ENCODE peak calls at places on chromosomes 4 and X, in ten cellular contexts. One of them, this sample, is unnamed.

GRCh38 chrX:155682834-155683233 is 70.1 kb upstream of the TMLHE start:
- DNase-seq in A172: no peak
- DNase-seq in iPS DF 6.9: no peak
- DNase-seq in nephron progenitor cell: no peak
- DNase-seq in stimulated activated effector memory CD8-positive, alpha-beta T cell treated with anti-CD3 and anti-CD28 coated beads, Interleukin-12 subunit alpha, Interleukin-12 subunit beta, amount 100 ng/mL, for 72 hours: no peak
- DNase-seq in AG04450: no peak
- DNase-seq in activated T-helper 9 cell treated with anti-CD3 and anti-CD28 coated beads, Interleukin-2, amount 50 U/mL, for 16 hours: no peak
- DNase-seq in aorta: no peak
- DNase-seq in HuH-7: no peak
- DNase-seq in activated CD4-positive, CD25-positive, alpha-beta regulatory T cell treated with anti-CD3 and anti-CD28 coated beads, Interleukin-2, amount 50 U/mL, for 72 hours: no peak
- DNase-seq in this sample: no peak

GRCh38 chr4:8261851-8262535 is 7.6 kb upstream of the HTRA3 start:
- DNase-seq in A172: no peak
- DNase-seq in iPS DF 6.9: no peak
- DNase-seq in nephron progenitor cell: no peak
- DNase-seq in stimulated activated effector memory CD8-positive, alpha-beta T cell treated with anti-CD3 and anti-CD28 coated beads, Interleukin-12 subunit alpha, Interleukin-12 subunit beta, amount 100 ng/mL, for 72 hours: no peak
- DNase-seq in AG04450: no peak
- DNase-seq in activated T-helper 9 cell treated with anti-CD3 and anti-CD28 coated beads, Interleukin-2, amount 50 U/mL, for 16 hours: no peak
- DNase-seq in aorta: no peak
- DNase-seq in HuH-7: no peak
- DNase-seq in activated CD4-positive, CD25-positive, alpha-beta regulatory T cell treated with anti-CD3 and anti-CD28 coated beads, Interleukin-2, amount 50 U/mL, for 72 hours: no peak
- DNase-seq in this sample: no peak

GRCh38 chr4:62548108-62548524 is 1348.0 kb downstream of the ADGRL3 start:
- DNase-seq in A172: peak
- DNase-seq in iPS DF 6.9: peak
- DNase-seq in nephron progenitor cell: no peak
- DNase-seq in stimulated activated effector memory CD8-positive, alpha-beta T cell treated with anti-CD3 and anti-CD28 coated beads, Interleukin-12 subunit alpha, Interleukin-12 subunit beta, amount 100 ng/mL, for 72 hours: no peak
- DNase-seq in AG04450: no peak
- DNase-seq in activated T-helper 9 cell treated with anti-CD3 and anti-CD28 coated beads, Interleukin-2, amount 50 U/mL, for 16 hours: no peak
- DNase-seq in aorta: peak
- DNase-seq in HuH-7: no peak
- DNase-seq in activated CD4-positive, CD25-positive, alpha-beta regulatory T cell treated with anti-CD3 and anti-CD28 coated beads, Interleukin-2, amount 50 U/mL, for 72 hours: no peak
- DNase-seq in this sample: no peak

GRCh38 chr4:144355809-144356757 is 215.6 kb upstream of the GYPA start:
- DNase-seq in A172: peak
- DNase-seq in iPS DF 6.9: no peak
- DNase-seq in nephron progenitor cell: peak
- DNase-seq in stimulated activated effector memory CD8-positive, alpha-beta T cell treated with anti-CD3 and anti-CD28 coated beads, Interleukin-12 subunit alpha, Interleukin-12 subunit beta, amount 100 ng/mL, for 72 hours: no peak
- DNase-seq in AG04450: peak
- DNase-seq in activated T-helper 9 cell treated with anti-CD3 and anti-CD28 coated beads, Interleukin-2, amount 50 U/mL, for 16 hours: no peak
- DNase-seq in aorta: peak
- DNase-seq in HuH-7: no peak
- DNase-seq in activated CD4-positive, CD25-positive, alpha-beta regulatory T cell treated with anti-CD3 and anti-CD28 coated beads, Interleukin-2, amount 50 U/mL, for 72 hours: no peak
- DNase-seq in this sample: peak

GRCh38 chr4:151674804-151675290 is 86.0 kb downstream of the GATB start:
- DNase-seq in A172: no peak
- DNase-seq in iPS DF 6.9: peak
- DNase-seq in nephron progenitor cell: peak
- DNase-seq in stimulated activated effector memory CD8-positive, alpha-beta T cell treated with anti-CD3 and anti-CD28 coated beads, Interleukin-12 subunit alpha, Interleukin-12 subunit beta, amount 100 ng/mL, for 72 hours: no peak
- DNase-seq in AG04450: no peak
- DNase-seq in activated T-helper 9 cell treated with anti-CD3 and anti-CD28 coated beads, Interleukin-2, amount 50 U/mL, for 16 hours: no peak
- DNase-seq in aorta: peak
- DNase-seq in HuH-7: no peak
- DNase-seq in activated CD4-positive, CD25-positive, alpha-beta regulatory T cell treated with anti-CD3 and anti-CD28 coated beads, Interleukin-2, amount 50 U/mL, for 72 hours: no peak
- DNase-seq in this sample: peak

GRCh38 chr4:107853444-107854325 is 29.0 kb downstream of the SGMS2 start:
- DNase-seq in A172: peak
- DNase-seq in iPS DF 6.9: no peak
- DNase-seq in nephron progenitor cell: no peak
- DNase-seq in stimulated activated effector memory CD8-positive, alpha-beta T cell treated with anti-CD3 and anti-CD28 coated beads, Interleukin-12 subunit alpha, Interleukin-12 subunit beta, amount 100 ng/mL, for 72 hours: no peak
- DNase-seq in AG04450: no peak
- DNase-seq in activated T-helper 9 cell treated with anti-CD3 and anti-CD28 coated beads, Interleukin-2, amount 50 U/mL, for 16 hours: no peak
- DNase-seq in aorta: no peak
- DNase-seq in HuH-7: no peak
- DNase-seq in activated CD4-positive, CD25-positive, alpha-beta regulatory T cell treated with anti-CD3 and anti-CD28 coated beads, Interleukin-2, amount 50 U/mL, for 72 hours: no peak
- DNase-seq in this sample: no peak

GRCh38 chr4:152044341-152044740 is 283.5 kb upstream of the GATB start:
- DNase-seq in A172: no peak
- DNase-seq in iPS DF 6.9: no peak
- DNase-seq in nephron progenitor cell: no peak
- DNase-seq in stimulated activated effector memory CD8-positive, alpha-beta T cell treated with anti-CD3 and anti-CD28 coated beads, Interleukin-12 subunit alpha, Interleukin-12 subunit beta, amount 100 ng/mL, for 72 hours: no peak
- DNase-seq in AG04450: no peak
- DNase-seq in activated T-helper 9 cell treated with anti-CD3 and anti-CD28 coated beads, Interleukin-2, amount 50 U/mL, for 16 hours: no peak
- DNase-seq in aorta: no peak
- DNase-seq in HuH-7: no peak
- DNase-seq in activated CD4-positive, CD25-positive, alpha-beta regulatory T cell treated with anti-CD3 and anti-CD28 coated beads, Interleukin-2, amount 50 U/mL, for 72 hours: no peak
- DNase-seq in this sample: no peak

GRCh38 chr4:155491336-155492131 is 114.8 kb upstream of the MAP9 start:
- DNase-seq in A172: no peak
- DNase-seq in iPS DF 6.9: no peak
- DNase-seq in nephron progenitor cell: no peak
- DNase-seq in stimulated activated effector memory CD8-positive, alpha-beta T cell treated with anti-CD3 and anti-CD28 coated beads, Interleukin-12 subunit alpha, Interleukin-12 subunit beta, amount 100 ng/mL, for 72 hours: no peak
- DNase-seq in AG04450: no peak
- DNase-seq in activated T-helper 9 cell treated with anti-CD3 and anti-CD28 coated beads, Interleukin-2, amount 50 U/mL, for 16 hours: no peak
- DNase-seq in aorta: no peak
- DNase-seq in HuH-7: no peak
- DNase-seq in activated CD4-positive, CD25-positive, alpha-beta regulatory T cell treated with anti-CD3 and anti-CD28 coated beads, Interleukin-2, amount 50 U/mL, for 72 hours: no peak
- DNase-seq in this sample: no peak

GRCh38 chrX:1358793-1359476 is 22.4 kb downstream of the IL3RA start:
- DNase-seq in A172: no peak
- DNase-seq in iPS DF 6.9: no peak
- DNase-seq in nephron progenitor cell: no peak
- DNase-seq in stimulated activated effector memory CD8-positive, alpha-beta T cell treated with anti-CD3 and anti-CD28 coated beads, Interleukin-12 subunit alpha, Interleukin-12 subunit beta, amount 100 ng/mL, for 72 hours: no peak
- DNase-seq in AG04450: no peak
- DNase-seq in activated T-helper 9 cell treated with anti-CD3 and anti-CD28 coated beads, Interleukin-2, amount 50 U/mL, for 16 hours: no peak
- DNase-seq in aorta: no peak
- DNase-seq in HuH-7: no peak
- DNase-seq in activated CD4-positive, CD25-positive, alpha-beta regulatory T cell treated with anti-CD3 and anti-CD28 coated beads, Interleukin-2, amount 50 U/mL, for 72 hours: no peak
- DNase-seq in this sample: no peak

GRCh38 chr4:56255820-56256219 is 131.5 kb downstream of the AASDH start:
- DNase-seq in A172: no peak
- DNase-seq in iPS DF 6.9: no peak
- DNase-seq in nephron progenitor cell: no peak
- DNase-seq in stimulated activated effector memory CD8-positive, alpha-beta T cell treated with anti-CD3 and anti-CD28 coated beads, Interleukin-12 subunit alpha, Interleukin-12 subunit beta, amount 100 ng/mL, for 72 hours: no peak
- DNase-seq in AG04450: no peak
- DNase-seq in activated T-helper 9 cell treated with anti-CD3 and anti-CD28 coated beads, Interleukin-2, amount 50 U/mL, for 16 hours: no peak
- DNase-seq in aorta: no peak
- DNase-seq in HuH-7: no peak
- DNase-seq in activated CD4-positive, CD25-positive, alpha-beta regulatory T cell treated with anti-CD3 and anti-CD28 coated beads, Interleukin-2, amount 50 U/mL, for 72 hours: no peak
- DNase-seq in this sample: no peak

GRCh38 chrX:12080265-12080664 is 58.0 kb upstream of the FRMPD4 start:
- DNase-seq in A172: peak
- DNase-seq in iPS DF 6.9: peak
- DNase-seq in nephron progenitor cell: peak
- DNase-seq in stimulated activated effector memory CD8-positive, alpha-beta T cell treated with anti-CD3 and anti-CD28 coated beads, Interleukin-12 subunit alpha, Interleukin-12 subunit beta, amount 100 ng/mL, for 72 hours: no peak
- DNase-seq in AG04450: peak
- DNase-seq in activated T-helper 9 cell treated with anti-CD3 and anti-CD28 coated beads, Interleukin-2, amount 50 U/mL, for 16 hours: no peak
- DNase-seq in aorta: no peak
- DNase-seq in HuH-7: peak
- DNase-seq in activated CD4-positive, CD25-positive, alpha-beta regulatory T cell treated with anti-CD3 and anti-CD28 coated beads, Interleukin-2, amount 50 U/mL, for 72 hours: no peak
- DNase-seq in this sample: peak

GRCh38 chr4:98711526-98711925 is 53.1 kb upstream of the TSPAN5 start:
- DNase-seq in A172: no peak
- DNase-seq in iPS DF 6.9: no peak
- DNase-seq in nephron progenitor cell: no peak
- DNase-seq in stimulated activated effector memory CD8-positive, alpha-beta T cell treated with anti-CD3 and anti-CD28 coated beads, Interleukin-12 subunit alpha, Interleukin-12 subunit beta, amount 100 ng/mL, for 72 hours: no peak
- DNase-seq in AG04450: no peak
- DNase-seq in activated T-helper 9 cell treated with anti-CD3 and anti-CD28 coated beads, Interleukin-2, amount 50 U/mL, for 16 hours: no peak
- DNase-seq in aorta: no peak
- DNase-seq in HuH-7: no peak
- DNase-seq in activated CD4-positive, CD25-positive, alpha-beta regulatory T cell treated with anti-CD3 and anti-CD28 coated beads, Interleukin-2, amount 50 U/mL, for 72 hours: no peak
- DNase-seq in this sample: no peak

GRCh38 chr4:147195386-147195785 is 249.7 kb upstream of the TTC29 start:
- DNase-seq in A172: no peak
- DNase-seq in iPS DF 6.9: no peak
- DNase-seq in nephron progenitor cell: no peak
- DNase-seq in stimulated activated effector memory CD8-positive, alpha-beta T cell treated with anti-CD3 and anti-CD28 coated beads, Interleukin-12 subunit alpha, Interleukin-12 subunit beta, amount 100 ng/mL, for 72 hours: no peak
- DNase-seq in AG04450: no peak
- DNase-seq in activated T-helper 9 cell treated with anti-CD3 and anti-CD28 coated beads, Interleukin-2, amount 50 U/mL, for 16 hours: no peak
- DNase-seq in aorta: no peak
- DNase-seq in HuH-7: no peak
- DNase-seq in activated CD4-positive, CD25-positive, alpha-beta regulatory T cell treated with anti-CD3 and anti-CD28 coated beads, Interleukin-2, amount 50 U/mL, for 72 hours: no peak
- DNase-seq in this sample: no peak

GRCh38 chr4:10598829-10599228 is 85.7 kb downstream of the CLNK start:
- DNase-seq in A172: no peak
- DNase-seq in iPS DF 6.9: no peak
- DNase-seq in nephron progenitor cell: no peak
- DNase-seq in stimulated activated effector memory CD8-positive, alpha-beta T cell treated with anti-CD3 and anti-CD28 coated beads, Interleukin-12 subunit alpha, Interleukin-12 subunit beta, amount 100 ng/mL, for 72 hours: no peak
- DNase-seq in AG04450: no peak
- DNase-seq in activated T-helper 9 cell treated with anti-CD3 and anti-CD28 coated beads, Interleukin-2, amount 50 U/mL, for 16 hours: no peak
- DNase-seq in aorta: no peak
- DNase-seq in HuH-7: no peak
- DNase-seq in activated CD4-positive, CD25-positive, alpha-beta regulatory T cell treated with anti-CD3 and anti-CD28 coated beads, Interleukin-2, amount 50 U/mL, for 72 hours: no peak
- DNase-seq in this sample: no peak

GRCh38 chr4:100848865-100849264 is 331.0 kb upstream of the EMCN start:
- DNase-seq in A172: no peak
- DNase-seq in iPS DF 6.9: no peak
- DNase-seq in nephron progenitor cell: no peak
- DNase-seq in stimulated activated effector memory CD8-positive, alpha-beta T cell treated with anti-CD3 and anti-CD28 coated beads, Interleukin-12 subunit alpha, Interleukin-12 subunit beta, amount 100 ng/mL, for 72 hours: peak
- DNase-seq in AG04450: no peak
- DNase-seq in activated T-helper 9 cell treated with anti-CD3 and anti-CD28 coated beads, Interleukin-2, amount 50 U/mL, for 16 hours: no peak
- DNase-seq in aorta: no peak
- DNase-seq in HuH-7: no peak
- DNase-seq in activated CD4-positive, CD25-positive, alpha-beta regulatory T cell treated with anti-CD3 and anti-CD28 coated beads, Interleukin-2, amount 50 U/mL, for 72 hours: no peak
- DNase-seq in this sample: peak

GRCh38 chr4:163565228-163566040 is 70.9 kb downstream of the TMA16 start:
- DNase-seq in A172: no peak
- DNase-seq in iPS DF 6.9: no peak
- DNase-seq in nephron progenitor cell: no peak
- DNase-seq in stimulated activated effector memory CD8-positive, alpha-beta T cell treated with anti-CD3 and anti-CD28 coated beads, Interleukin-12 subunit alpha, Interleukin-12 subunit beta, amount 100 ng/mL, for 72 hours: no peak
- DNase-seq in AG04450: no peak
- DNase-seq in activated T-helper 9 cell treated with anti-CD3 and anti-CD28 coated beads, Interleukin-2, amount 50 U/mL, for 16 hours: no peak
- DNase-seq in aorta: no peak
- DNase-seq in HuH-7: no peak
- DNase-seq in activated CD4-positive, CD25-positive, alpha-beta regulatory T cell treated with anti-CD3 and anti-CD28 coated beads, Interleukin-2, amount 50 U/mL, for 72 hours: no peak
- DNase-seq in this sample: no peak

GRCh38 chr4:38287090-38287843 is 327.1 kb downstream of the PTTG2 start:
- DNase-seq in A172: no peak
- DNase-seq in iPS DF 6.9: no peak
- DNase-seq in nephron progenitor cell: no peak
- DNase-seq in stimulated activated effector memory CD8-positive, alpha-beta T cell treated with anti-CD3 and anti-CD28 coated beads, Interleukin-12 subunit alpha, Interleukin-12 subunit beta, amount 100 ng/mL, for 72 hours: no peak
- DNase-seq in AG04450: no peak
- DNase-seq in activated T-helper 9 cell treated with anti-CD3 and anti-CD28 coated beads, Interleukin-2, amount 50 U/mL, for 16 hours: no peak
- DNase-seq in aorta: no peak
- DNase-seq in HuH-7: no peak
- DNase-seq in activated CD4-positive, CD25-positive, alpha-beta regulatory T cell treated with anti-CD3 and anti-CD28 coated beads, Interleukin-2, amount 50 U/mL, for 72 hours: no peak
- DNase-seq in this sample: no peak

GRCh38 chr4:143667461-143667860 is 33.0 kb downstream of the FREM3 start:
- DNase-seq in A172: peak
- DNase-seq in iPS DF 6.9: no peak
- DNase-seq in nephron progenitor cell: no peak
- DNase-seq in stimulated activated effector memory CD8-positive, alpha-beta T cell treated with anti-CD3 and anti-CD28 coated beads, Interleukin-12 subunit alpha, Interleukin-12 subunit beta, amount 100 ng/mL, for 72 hours: no peak
- DNase-seq in AG04450: no peak
- DNase-seq in activated T-helper 9 cell treated with anti-CD3 and anti-CD28 coated beads, Interleukin-2, amount 50 U/mL, for 16 hours: no peak
- DNase-seq in aorta: peak
- DNase-seq in HuH-7: no peak
- DNase-seq in activated CD4-positive, CD25-positive, alpha-beta regulatory T cell treated with anti-CD3 and anti-CD28 coated beads, Interleukin-2, amount 50 U/mL, for 72 hours: no peak
- DNase-seq in this sample: peak

GRCh38 chr4:188110036-188110435 is 633 bp upstream of the TRIML2 start:
- DNase-seq in A172: no peak
- DNase-seq in iPS DF 6.9: no peak
- DNase-seq in nephron progenitor cell: no peak
- DNase-seq in stimulated activated effector memory CD8-positive, alpha-beta T cell treated with anti-CD3 and anti-CD28 coated beads, Interleukin-12 subunit alpha, Interleukin-12 subunit beta, amount 100 ng/mL, for 72 hours: no peak
- DNase-seq in AG04450: no peak
- DNase-seq in activated T-helper 9 cell treated with anti-CD3 and anti-CD28 coated beads, Interleukin-2, amount 50 U/mL, for 16 hours: no peak
- DNase-seq in aorta: no peak
- DNase-seq in HuH-7: no peak
- DNase-seq in activated CD4-positive, CD25-positive, alpha-beta regulatory T cell treated with anti-CD3 and anti-CD28 coated beads, Interleukin-2, amount 50 U/mL, for 72 hours: no peak
- DNase-seq in this sample: no peak

GRCh38 chrX:9775930-9776329 is 10.3 kb upstream of the GPR143 start:
- DNase-seq in A172: no peak
- DNase-seq in iPS DF 6.9: no peak
- DNase-seq in nephron progenitor cell: no peak
- DNase-seq in stimulated activated effector memory CD8-positive, alpha-beta T cell treated with anti-CD3 and anti-CD28 coated beads, Interleukin-12 subunit alpha, Interleukin-12 subunit beta, amount 100 ng/mL, for 72 hours: no peak
- DNase-seq in AG04450: no peak
- DNase-seq in activated T-helper 9 cell treated with anti-CD3 and anti-CD28 coated beads, Interleukin-2, amount 50 U/mL, for 16 hours: no peak
- DNase-seq in aorta: no peak
- DNase-seq in HuH-7: no peak
- DNase-seq in activated CD4-positive, CD25-positive, alpha-beta regulatory T cell treated with anti-CD3 and anti-CD28 coated beads, Interleukin-2, amount 50 U/mL, for 72 hours: no peak
- DNase-seq in this sample: no peak

This sample was measured in cerebellar cortex.